ENCODE peak calls at places on chromosomes 12 and 14, in ten cellular contexts. M, F, U, A, V, N, W, T, S and P are unnamed samples.

GRCh38 chr14:58862421-58862820 is 224.7 kb downstream of the DACT1 start:
- DNase-seq in M (no peak), N (no peak), S (no peak), F (no peak), A (no peak), W (no peak), V (no peak), T (no peak), U (no peak), P (no peak)

GRCh38 chr12:115946867-115947695 is 330.4 kb downstream of the MED13L start:
- DNase-seq in T (no peak), V (no peak), F (no peak), A (no peak), M (no peak), U (no peak), N (no peak), S (peak), W (no peak), P (peak)

GRCh38 chr12:12784911-12785814 is at the start of gene APOLD1:
- DNase-seq in F (no peak), T (no peak), M (no peak), S (peak), A (no peak), U (no peak), N (peak), W (no peak), V (no peak), P (peak)

GRCh38 chr12:111532741-111533140 is 66.4 kb downstream of the ATXN2 start:
- DNase-seq in N (no peak), U (no peak), V (no peak), F (no peak), W (no peak), T (no peak), A (no peak), M (no peak), S (no peak), P (peak)

GRCh38 chr12:124361074-124361965 is 66.4 kb downstream of the RFLNA start:
- DNase-seq in A (no peak), W (no peak), F (peak), N (no peak), S (no peak), T (no peak), M (no peak), U (peak), V (no peak), P (no peak)

GRCh38 chr14:64721391-64721791 is 17.2 kb downstream of the PLEKHG3 start:
- DNase-seq in W (peak), S (peak), T (no peak), V (peak), M (peak), F (peak), N (no peak), A (no peak), U (no peak), P (no peak)

GRCh38 chr12:128797119-128798118 is 26.3 kb downstream of the SLC15A4 start:
- DNase-seq in U (peak), T (no peak), A (no peak), M (no peak), N (no peak), S (no peak), V (no peak), W (peak), F (no peak), P (peak)

GRCh38 chr12:131264625-131265024 is 310.9 kb downstream of the ADGRD1 start:
- DNase-seq in V (no peak), U (no peak), S (no peak), T (no peak), N (no peak), W (peak), A (no peak), M (no peak), F (no peak), P (no peak)

GRCh38 chr12:73699318-73699717 is 838.3 kb upstream of the ATXN7L3B start:
- DNase-seq in T (no peak), F (no peak), M (no peak), V (no peak), U (no peak), A (no peak), N (no peak), W (no peak), S (no peak), P (no peak)

GRCh38 chr12:69996276-69996675 is 171.2 kb downstream of the MYRFL start:
- DNase-seq in U (no peak), V (no peak), N (no peak), F (no peak), A (no peak), W (no peak), M (no peak), S (no peak), T (no peak), P (no peak)

GRCh38 chr12:55931317-55931779 is 386 bp downstream of the DGKA start:
- DNase-seq in S (no peak), T (no peak), W (no peak), M (peak), A (no peak), F (peak), U (no peak), V (no peak), N (no peak), P (peak)

GRCh38 chr14:32364941-32365340 is 35.8 kb downstream of the AKAP6 start:
- DNase-seq in F (no peak), W (no peak), N (no peak), S (no peak), A (no peak), T (no peak), U (no peak), M (no peak), V (no peak), P (no peak)